ENCODE peak calls at places on chromosomes 11 and 22, in five cellular contexts. One of them, this sample, is unnamed.

GRCh38 chr22:39567135-39567946 is 3.2 kb upstream of the CACNA1I start:
- DNase-seq in colonic mucosa: no peak
- DNase-seq in mesendoderm: no peak
- DNase-seq in neural progenitor cell: no peak
- DNase-seq in body of pancreas: no peak
- DNase-seq in this sample: no peak

GRCh38 chr11:284081-285020 is 4.6 kb upstream of the PGGHG start:
- DNase-seq in colonic mucosa: no peak
- DNase-seq in mesendoderm: no peak
- DNase-seq in neural progenitor cell: no peak
- DNase-seq in body of pancreas: no peak
- DNase-seq in this sample: no peak

GRCh38 chr11:103683581-103683980 is 352.9 kb upstream of the DDI1 start:
- DNase-seq in colonic mucosa: no peak
- DNase-seq in mesendoderm: no peak
- DNase-seq in neural progenitor cell: no peak
- DNase-seq in body of pancreas: no peak
- DNase-seq in this sample: no peak

GRCh38 chr11:128318856-128319474 is 268.4 kb downstream of the ETS1 start:
- DNase-seq in colonic mucosa: no peak
- DNase-seq in mesendoderm: peak; percentile 44
- DNase-seq in neural progenitor cell: no peak
- DNase-seq in body of pancreas: no peak
- DNase-seq in this sample: no peak

GRCh38 chr22:41480397-41480735 is 11.4 kb downstream of the ACO2 start:
- DNase-seq in colonic mucosa: no peak
- DNase-seq in mesendoderm: no peak
- DNase-seq in neural progenitor cell: no peak
- DNase-seq in body of pancreas: no peak
- DNase-seq in this sample: no peak

GRCh38 chr11:61964941-61965282 is 2.5 kb downstream of the FTH1 start:
- DNase-seq in colonic mucosa: no peak
- DNase-seq in mesendoderm: no peak
- DNase-seq in neural progenitor cell: no peak
- DNase-seq in body of pancreas: no peak
- DNase-seq in this sample: no peak

GRCh38 chr11:68121067-68121899 is at the start of gene CHKA:
- DNase-seq in colonic mucosa: peak; percentile 92
- DNase-seq in mesendoderm: peak; percentile 97
- DNase-seq in neural progenitor cell: peak; percentile 98
- DNase-seq in body of pancreas: peak; percentile 94
- DNase-seq in this sample: peak; percentile 95

GRCh38 chr11:8652140-8652539 is 30.3 kb downstream of the TRIM66 start:
- DNase-seq in colonic mucosa: no peak
- DNase-seq in mesendoderm: no peak
- DNase-seq in neural progenitor cell: no peak
- DNase-seq in body of pancreas: no peak
- DNase-seq in this sample: no peak

GRCh38 chr11:115924744-115925567 is 420.7 kb upstream of the CADM1 start:
- DNase-seq in colonic mucosa: no peak
- DNase-seq in mesendoderm: no peak
- DNase-seq in neural progenitor cell: no peak
- DNase-seq in body of pancreas: no peak
- DNase-seq in this sample: no peak

GRCh38 chr11:65780770-65781151 is at the start of gene AP5B1:
- DNase-seq in colonic mucosa: peak; percentile 73
- DNase-seq in mesendoderm: peak; percentile 44
- DNase-seq in neural progenitor cell: peak; percentile 83
- DNase-seq in body of pancreas: peak; percentile 74
- DNase-seq in this sample: peak; percentile 52

GRCh38 chr11:74877132-74877531 is 71.8 kb downstream of the XRRA1 start:
- DNase-seq in colonic mucosa: no peak
- DNase-seq in mesendoderm: peak; percentile 60
- DNase-seq in neural progenitor cell: no peak
- DNase-seq in body of pancreas: no peak
- DNase-seq in this sample: no peak

GRCh38 chr11:103183981-103184592 is 74.9 kb downstream of the DYNC2H1 start:
- DNase-seq in colonic mucosa: no peak
- DNase-seq in mesendoderm: no peak
- DNase-seq in neural progenitor cell: no peak
- DNase-seq in body of pancreas: no peak
- DNase-seq in this sample: no peak

GRCh38 chr22:34841321-34841901 is 224.5 kb upstream of the ISX start:
- DNase-seq in colonic mucosa: no peak
- DNase-seq in mesendoderm: peak; percentile 99
- DNase-seq in neural progenitor cell: peak; percentile 71
- DNase-seq in body of pancreas: no peak
- DNase-seq in this sample: no peak

GRCh38 chr22:42069801-42070516 is 653 bp downstream of the NAGA start:
- DNase-seq in colonic mucosa: no peak
- DNase-seq in mesendoderm: no peak
- DNase-seq in neural progenitor cell: no peak
- DNase-seq in body of pancreas: peak; percentile 31
- DNase-seq in this sample: no peak

GRCh38 chr11:17593466-17594245 is 46.6 kb downstream of the OTOG start:
- DNase-seq in colonic mucosa: no peak
- DNase-seq in mesendoderm: no peak
- DNase-seq in neural progenitor cell: no peak
- DNase-seq in body of pancreas: peak; percentile 1
- DNase-seq in this sample: peak; percentile 6

GRCh38 chr11:7544021-7544420 is 30.2 kb downstream of the PPFIBP2 start:
- DNase-seq in colonic mucosa: no peak
- DNase-seq in mesendoderm: no peak
- DNase-seq in neural progenitor cell: no peak
- DNase-seq in body of pancreas: no peak
- DNase-seq in this sample: no peak

GRCh38 chr22:39244496-39245129 is at the start of gene PDGFB:
- DNase-seq in colonic mucosa: peak; percentile 42
- DNase-seq in mesendoderm: peak; percentile 59
- DNase-seq in neural progenitor cell: peak; percentile 57
- DNase-seq in body of pancreas: peak; percentile 64
- DNase-seq in this sample: no peak

DNA sequence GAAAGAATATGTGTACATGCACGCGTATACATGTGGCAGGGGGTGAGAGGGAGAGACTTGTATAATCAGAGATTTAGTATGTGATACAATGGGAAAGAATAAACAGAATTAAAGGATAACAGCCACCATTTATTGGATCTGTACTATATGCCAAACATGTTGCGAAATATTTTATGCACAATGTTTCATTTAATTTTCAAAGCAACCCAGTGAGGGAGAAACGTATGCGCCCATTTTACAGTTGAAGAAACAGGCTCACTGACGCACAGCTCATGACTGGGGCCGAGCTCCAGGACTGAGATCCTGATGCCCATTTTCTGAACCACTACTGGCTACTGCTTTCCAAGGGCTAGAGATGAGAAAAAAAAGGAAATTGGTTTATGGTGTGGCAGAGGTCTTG is 3.3 kb upstream of the OAF start:
- DNase-seq in colonic mucosa: no peak
- DNase-seq in mesendoderm: no peak
- DNase-seq in neural progenitor cell: no peak
- DNase-seq in body of pancreas: no peak
- DNase-seq in this sample: no peak
- H3K4me1 ChIP-seq in colonic mucosa: peaks cover 13% of the 10 kb centered on the region
- H3K4me1 ChIP-seq in mesendoderm: peaks cover 7% of the 10 kb centered on the region
- H3K4me1 ChIP-seq in neural progenitor cell: peaks cover 17% of the 10 kb centered on the region
- H3K4me1 ChIP-seq in body of pancreas: peaks cover 57% of the 10 kb centered on the region
- H3K4me1 ChIP-seq in this sample: peaks cover 3% of the 10 kb centered on the region

DNA sequence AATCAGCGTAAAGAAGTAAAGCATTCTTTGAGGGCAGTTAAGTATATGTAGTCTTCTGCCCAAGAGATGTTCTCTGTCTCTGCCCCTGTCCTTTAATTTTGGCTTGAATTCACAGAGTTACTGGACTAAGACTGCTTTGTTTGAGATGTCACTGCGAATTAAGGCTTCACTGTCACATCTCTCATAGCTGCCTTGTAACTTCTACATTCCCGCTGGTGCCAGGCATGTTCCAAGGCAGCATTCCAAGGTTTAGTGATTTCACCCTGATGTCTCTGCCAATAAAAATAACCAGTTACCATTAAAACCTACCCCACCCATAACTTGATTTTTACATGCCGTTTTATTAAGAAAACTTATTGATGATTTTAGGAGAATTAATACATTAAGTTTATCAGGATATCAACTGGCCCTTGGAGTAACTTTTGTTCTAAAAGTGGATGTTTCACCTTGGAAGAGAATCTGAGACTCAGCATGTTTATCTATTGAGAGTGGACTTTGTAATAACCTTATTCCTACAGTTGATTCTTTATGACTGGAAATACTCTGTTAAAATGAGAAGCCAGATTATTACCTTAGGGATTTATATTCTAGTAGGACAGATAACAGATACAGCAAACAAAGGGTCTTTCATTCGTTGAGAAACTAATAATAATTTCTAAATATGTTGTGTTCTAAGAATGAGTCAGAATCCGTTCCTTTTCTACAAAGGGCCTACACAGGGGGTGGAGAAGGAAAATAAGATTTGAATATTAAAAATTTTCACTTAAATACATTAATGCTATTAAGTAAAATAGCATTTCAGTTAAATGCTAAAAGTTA is 110.2 kb downstream of the UVRAG start:
- DNase-seq in colonic mucosa: no peak
- DNase-seq in mesendoderm: no peak
- DNase-seq in neural progenitor cell: peak; percentile 42
- DNase-seq in body of pancreas: no peak
- DNase-seq in this sample: no peak
- H3K4me3 ChIP-seq in colonic mucosa: no peak overlapping the region
- H3K4me3 ChIP-seq in mesendoderm: no peak overlapping the region
- H3K4me3 ChIP-seq in neural progenitor cell: no peak overlapping the region
- H3K4me3 ChIP-seq in body of pancreas: no peak overlapping the region
- H3K4me3 ChIP-seq in this sample: no peak overlapping the region

GRCh38 chr11:2138075-2138435 is 1.1 kb downstream of the IGF2 start:
- DNase-seq in colonic mucosa: no peak
- DNase-seq in mesendoderm: no peak
- DNase-seq in neural progenitor cell: peak; percentile 72
- DNase-seq in body of pancreas: no peak
- DNase-seq in this sample: no peak

GRCh38 chr11:2139118-2139490 is at the start of gene IGF2:
- DNase-seq in colonic mucosa: no peak
- DNase-seq in mesendoderm: no peak
- DNase-seq in neural progenitor cell: peak; percentile 77
- DNase-seq in body of pancreas: no peak
- DNase-seq in this sample: no peak

GRCh38 chr11:2138436-2139117 is 612 bp downstream of the IGF2 start:
- DNase-seq in colonic mucosa: no peak
- DNase-seq in mesendoderm: no peak
- DNase-seq in neural progenitor cell: peak; percentile 79
- DNase-seq in body of pancreas: no peak
- DNase-seq in this sample: no peak

GRCh38 chr11:2140411-2141400 is 1.5 kb upstream of the IGF2 start:
- DNase-seq in colonic mucosa: no peak
- DNase-seq in mesendoderm: no peak
- DNase-seq in neural progenitor cell: peak; percentile 71
- DNase-seq in body of pancreas: no peak
- DNase-seq in this sample: no peak

GRCh38 chr11:2139691-2140337 is 625 bp upstream of the IGF2 start:
- DNase-seq in colonic mucosa: no peak
- DNase-seq in mesendoderm: no peak
- DNase-seq in neural progenitor cell: peak; percentile 62
- DNase-seq in body of pancreas: no peak
- DNase-seq in this sample: no peak
- H3K4me1 ChIP-seq in colonic mucosa: no peaks in the 10 kb centered on the region
- H3K4me1 ChIP-seq in mesendoderm: no peaks in the 10 kb centered on the region
- H3K4me1 ChIP-seq in neural progenitor cell: no peaks in the 10 kb centered on the region
- H3K4me1 ChIP-seq in body of pancreas: peaks cover 33% of the 10 kb centered on the region
- H3K4me1 ChIP-seq in this sample: no peaks in the 10 kb centered on the region

GRCh38 chr11:120327311-120327710 is 2.2 kb downstream of the TLCD5 start:
- DNase-seq in colonic mucosa: no peak
- DNase-seq in mesendoderm: no peak
- DNase-seq in neural progenitor cell: no peak
- DNase-seq in body of pancreas: no peak
- DNase-seq in this sample: no peak

GRCh38 chr11:120324932-120325810 is at the start of gene TLCD5:
- DNase-seq in colonic mucosa: no peak
- DNase-seq in mesendoderm: peak; percentile 94
- DNase-seq in neural progenitor cell: peak; percentile 94
- DNase-seq in body of pancreas: peak; percentile 68
- DNase-seq in this sample: peak; percentile 89

GRCh38 chr11:120326845-120327281 is 1.8 kb downstream of the TLCD5 start:
- DNase-seq in colonic mucosa: no peak
- DNase-seq in mesendoderm: no peak
- DNase-seq in neural progenitor cell: no peak
- DNase-seq in body of pancreas: peak; percentile 41
- DNase-seq in this sample: no peak

GRCh38 chr11:120329556-120329955 is 4.5 kb downstream of the TLCD5 start:
- DNase-seq in colonic mucosa: no peak
- DNase-seq in mesendoderm: no peak
- DNase-seq in neural progenitor cell: no peak
- DNase-seq in body of pancreas: no peak
- DNase-seq in this sample: no peak

GRCh38 chr11:120326228-120326627 is 1.1 kb downstream of the TLCD5 start:
- DNase-seq in colonic mucosa: no peak
- DNase-seq in mesendoderm: no peak
- DNase-seq in neural progenitor cell: no peak
- DNase-seq in body of pancreas: no peak
- DNase-seq in this sample: no peak
- H3K4me3 ChIP-seq in colonic mucosa: no peak overlapping the region
- H3K4me3 ChIP-seq in mesendoderm: no peak overlapping the region
- H3K4me3 ChIP-seq in neural progenitor cell: peak overlapping the region; percentile 86
- H3K4me3 ChIP-seq in body of pancreas: no peak overlapping the region
- H3K4me3 ChIP-seq in this sample: peak overlapping the region; percentile 49